ENCODE peak calls at places on chromosome 17, in six cellular contexts. S is right lobe of liver; O is sigmoid colon; T is progenitor cell of endocrine pancreas; K is fibroblast of pulmonary artery; L is CD8-positive, alpha-beta T cell. I is an unnamed sample.

GRCh38 chr17:21213491-21214014 is 408 bp downstream of the TMEM11 start:
- DNase-seq in T (peak; percentile 55), O (peak; percentile 71), L (no peak), S (no peak), K (peak; percentile 27), I (no peak)

GRCh38 chr17:19724501-19725420 is 8.4 kb upstream of the SLC47A2 start:
- DNase-seq in L (peak; percentile 50), T (no peak), O (peak; percentile 85), S (peak; percentile 83), K (no peak), I (peak; percentile 82)

GRCh38 chr17:48456584-48456983 is 26.6 kb upstream of the SKAP1 start:
- DNase-seq in S (no peak), T (no peak), K (no peak), O (no peak), L (peak; percentile 19), I (no peak)

GRCh38 chr17:40341808-40342574 is 22.5 kb downstream of the GJD3 start:
- DNase-seq in O (peak; percentile 92), T (peak; percentile 74), K (peak; percentile 71), S (peak; percentile 93), L (peak; percentile 39), I (no peak)

GRCh38 chr17:67557921-67558320 is 159.8 kb upstream of the NOL11 start:
- DNase-seq in K (peak; percentile 18), S (no peak), T (no peak), O (peak; percentile 14), L (no peak), I (no peak)

GRCh38 chr17:3913531-3914318 is 2.5 kb downstream of the P2RX1 start:
- DNase-seq in T (peak; percentile 73), K (peak; percentile 81), S (peak; percentile 78), L (peak; percentile 83), O (peak; percentile 88), I (peak; percentile 93)

GRCh38 chr17:81869221-81870154 is 1.6 kb downstream of the ARHGDIA start:
- DNase-seq in O (peak; percentile 73), L (peak; percentile 36), K (peak; percentile 38), S (peak; percentile 75), T (peak; percentile 65), I (peak; percentile 90)

GRCh38 chr17:40534431-40535189 is 30.7 kb downstream of the CCR7 start:
- DNase-seq in K (no peak), L (no peak), O (peak; percentile 49), T (no peak), S (no peak), I (no peak)

GRCh38 chr17:66580178-66580577 is 254.7 kb upstream of the CACNG5 start:
- DNase-seq in K (peak; percentile 40), L (no peak), T (no peak), S (peak; percentile 54), O (peak; percentile 79), I (peak; percentile 85)

GRCh38 chr17:40453881-40454630 is 10.8 kb downstream of the IGFBP4 start:
- DNase-seq in L (no peak), K (no peak), S (no peak), T (no peak), O (no peak), I (no peak)

GRCh38 chr17:19897901-19898300 is 30.2 kb upstream of the ULK2 start:
- DNase-seq in O (no peak), S (no peak), T (no peak), L (no peak), K (peak; percentile 41), I (no peak)

GRCh38 chr17:1100382-1100781 is 79.4 kb downstream of the ABR start:
- DNase-seq in S (no peak), O (no peak), T (no peak), L (no peak), K (no peak), I (no peak)

GRCh38 chr17:47267354-47267828 is 13.8 kb downstream of the ITGB3 start:
- DNase-seq in O (no peak), T (no peak), L (no peak), S (peak; percentile 57), K (peak; percentile 71), I (no peak)

GRCh38 chr17:9208381-9208780 is 187.1 kb downstream of the NTN1 start:
- DNase-seq in L (no peak), K (no peak), T (no peak), S (no peak), O (no peak), I (no peak)

GRCh38 chr17:751269-752001 is 629 bp downstream of the GEMIN4 start:
- DNase-seq in K (peak; percentile 47), S (no peak), T (no peak), O (peak; percentile 72), L (peak; percentile 60), I (no peak)

GRCh38 chr17:78488867-78489634 is 88.1 kb downstream of the DNAH17 start:
- DNase-seq in S (no peak), L (no peak), K (no peak), T (no peak), O (no peak), I (no peak)

DNA sequence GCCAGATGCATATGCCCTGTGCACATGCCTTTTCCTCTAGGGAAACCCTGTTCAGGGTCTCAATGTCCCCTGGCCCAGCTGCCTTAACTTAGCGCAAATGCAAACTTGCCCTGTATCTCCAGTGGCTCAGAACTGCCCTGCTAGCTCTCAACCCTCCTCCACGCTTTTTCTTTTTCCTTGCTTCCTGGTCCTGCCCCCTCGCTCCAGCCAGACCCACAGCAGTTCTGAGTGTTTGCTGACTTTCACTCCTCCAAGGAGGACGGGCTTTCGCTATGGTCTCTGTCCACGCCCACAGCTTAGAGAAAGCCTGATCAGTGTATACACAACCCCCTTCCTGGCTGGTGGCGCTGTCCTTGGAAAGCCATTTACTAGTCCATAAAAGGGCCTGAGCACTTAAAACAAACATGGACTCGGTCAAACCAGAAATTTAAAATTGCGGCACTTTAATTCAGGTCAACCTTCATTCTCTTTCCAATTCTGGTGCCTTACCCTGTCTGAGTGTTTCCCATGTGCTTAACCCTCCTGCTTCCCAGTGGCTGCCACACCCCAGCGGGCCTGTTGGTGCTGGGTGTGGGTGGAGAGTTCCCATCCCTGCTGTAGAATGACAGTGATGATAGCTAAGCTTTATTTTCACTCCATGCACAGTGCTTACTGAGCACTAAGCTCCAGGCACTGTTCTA is 15.6 kb upstream of the TMEM98 start:
- DNase-seq in T (peak; percentile 20), S (peak; percentile 69), O (peak; percentile 83), K (peak; percentile 75), L (no peak), I (no peak)
- TF ChIP-seq CTCF in T (peak; percentile 18), S (no peak), O (no peak), K (no peak), L (no peak), I (no peak)

DNA sequence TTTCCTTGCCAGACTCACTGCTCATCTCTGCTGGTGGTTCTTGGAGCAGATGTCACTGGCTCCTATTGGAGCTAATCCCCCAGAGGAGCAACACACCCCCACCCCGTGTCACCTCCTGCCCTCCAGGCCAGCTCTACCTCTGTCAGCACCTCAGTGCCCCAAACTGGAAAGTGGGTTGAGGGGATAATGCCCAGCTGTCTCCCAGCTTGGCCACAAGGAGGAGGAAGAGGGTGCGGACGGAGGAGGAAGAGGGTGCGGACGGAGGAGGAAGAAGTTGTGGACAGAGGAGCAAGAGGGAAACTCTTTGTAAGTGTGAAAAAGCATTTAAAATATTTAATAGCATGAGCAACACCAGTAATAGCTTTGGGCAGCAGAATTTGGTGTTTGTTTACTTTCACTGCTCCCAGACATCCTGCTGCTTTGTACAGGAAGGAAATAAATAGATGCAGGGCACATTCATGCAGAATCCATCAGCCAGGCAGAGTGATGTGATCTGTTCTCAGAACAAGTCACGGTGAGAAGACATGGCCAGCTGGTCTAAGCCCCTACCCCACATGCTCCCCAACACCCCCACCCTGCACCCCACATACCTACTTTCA is 82.5 kb downstream of the C17orf67 start:
- DNase-seq in L (no peak), O (no peak), S (no peak), T (no peak), K (no peak), I (no peak)
- TF ChIP-seq CTCF in L (no peak), O (no peak), S (no peak), T (no peak), K (no peak), I (no peak)

DNA sequence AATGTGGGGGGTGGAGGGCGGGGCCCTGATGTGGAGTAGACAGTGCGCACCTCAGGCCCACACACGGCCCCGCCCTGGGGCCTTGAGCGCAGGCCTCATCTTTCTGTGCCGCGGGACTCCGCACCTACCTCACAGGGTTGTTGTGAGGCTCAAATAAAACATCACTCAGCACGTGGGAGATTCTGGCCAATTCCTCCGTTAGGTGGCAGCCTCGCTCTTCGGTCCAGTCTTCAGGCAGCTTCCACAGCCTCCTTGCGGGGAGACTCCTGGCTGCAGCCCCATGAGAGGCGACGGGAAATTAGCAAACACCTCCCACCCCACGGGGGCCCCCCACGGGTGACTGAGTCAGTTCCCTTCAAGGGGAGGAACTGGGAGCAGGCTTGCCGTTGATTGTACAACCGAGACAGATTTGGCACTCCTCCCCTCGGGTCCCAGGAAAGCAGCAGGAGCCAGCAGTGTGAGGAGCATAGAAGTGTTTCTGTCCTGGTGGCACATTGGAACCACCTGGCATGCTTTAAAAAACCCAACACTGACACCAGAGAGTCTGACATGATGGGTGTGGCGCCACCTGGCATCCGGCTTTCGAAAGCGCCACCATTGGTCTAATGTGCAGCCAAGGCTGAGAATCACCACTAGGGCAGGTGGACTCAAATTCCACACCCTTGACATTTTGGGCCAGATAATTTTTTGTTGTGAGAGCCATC is 7.6 kb downstream of the MRM1 start:
- DNase-seq in T (peak; percentile 40), S (no peak), O (no peak), K (peak; percentile 79), L (no peak), I (no peak)
- TF ChIP-seq CTCF in T (peak; percentile 55), S (peak; percentile 11), O (peak; percentile 31), K (peak; percentile 52), L (no peak), I (peak; percentile 51)

GRCh38 chr17:27805520-27806146 is 5.3 kb upstream of the NOS2 start:
- DNase-seq in T (peak; percentile 83), L (peak; percentile 82), S (peak; percentile 84), O (peak; percentile 89), K (peak; percentile 93), I (peak; percentile 92)

GRCh38 chr17:27810211-27810901 is 10.0 kb upstream of the NOS2 start:
- DNase-seq in L (no peak), S (no peak), O (no peak), K (no peak), T (no peak), I (no peak)

GRCh38 chr17:27808629-27809028 is 8.3 kb upstream of the NOS2 start:
- DNase-seq in K (no peak), L (no peak), S (no peak), T (no peak), O (no peak), I (no peak)

GRCh38 chr17:27809555-27809954 is 9.2 kb upstream of the NOS2 start:
- DNase-seq in L (no peak), S (no peak), T (no peak), K (no peak), O (no peak), I (no peak)

DNA sequence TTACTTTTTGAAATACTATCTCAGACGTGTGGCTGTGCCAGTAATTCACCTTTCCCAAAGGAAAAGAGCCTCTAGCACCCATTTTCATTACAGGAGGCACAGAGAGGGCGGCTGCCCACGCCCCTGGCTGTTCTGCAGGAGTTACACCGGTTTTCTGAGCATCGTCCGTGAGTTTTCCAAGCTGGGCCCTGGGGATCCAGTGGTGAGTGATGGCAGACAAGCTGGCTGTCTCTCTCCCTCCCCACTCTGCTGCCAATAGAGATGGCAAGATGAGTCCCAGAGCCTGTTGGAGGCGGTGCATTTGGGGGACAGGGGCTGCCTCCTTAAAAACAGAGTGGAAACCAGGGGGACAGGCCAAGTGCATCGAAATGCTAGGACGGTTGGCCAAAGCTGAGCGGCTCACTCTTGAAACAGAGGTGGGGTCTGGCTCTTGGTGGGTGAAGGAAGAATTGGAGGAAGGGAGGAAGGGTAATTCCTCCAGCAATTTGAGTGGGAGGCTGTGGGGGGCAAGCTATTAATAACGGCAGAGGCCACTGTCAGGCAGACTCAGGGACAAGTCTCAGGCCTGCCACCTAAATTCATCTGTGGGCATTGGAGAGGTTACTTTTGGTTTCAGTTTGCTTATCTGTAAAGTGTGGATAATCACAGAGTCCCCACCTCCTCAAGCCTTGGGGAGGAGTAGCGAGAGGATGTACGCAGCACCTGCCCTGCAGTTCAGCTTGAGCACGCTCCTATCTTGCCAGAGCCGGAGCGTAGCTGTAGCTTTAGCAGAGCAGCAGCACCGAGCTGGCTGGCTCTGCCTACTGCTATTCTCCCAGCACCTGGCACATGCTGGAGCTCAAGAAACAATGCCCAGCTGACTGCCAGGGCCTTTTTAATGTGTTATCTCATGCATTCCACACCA is 7.5 kb upstream of the NOS2 start:
- DNase-seq in S (peak; percentile 53), O (no peak), T (no peak), L (peak; percentile 65), K (no peak), I (no peak)
- TF ChIP-seq CTCF in S (no peak), O (no peak), T (no peak), L (no peak), K (no peak), I (no peak)

I was measured in osteocyte.